ENCODE peak calls at places on chromosomes 7 and 10, in four cellular contexts. C, V, X and T are unnamed samples.

GRCh38 chr7:157694389-157694665 is 357.5 kb downstream of the DNAJB6 start:
- DNase-seq in X (no peak), V (no peak), C (no peak), T (no peak)

GRCh38 chr7:155972247-155972646 is 160.0 kb upstream of the SHH start:
- DNase-seq in C (no peak), X (peak), V (no peak), T (no peak)

GRCh38 chr10:34895977-34896376 is 80.9 kb upstream of the PARD3 start:
- DNase-seq in C (no peak), V (no peak), X (no peak), T (no peak)

GRCh38 chr7:26583094-26583493 is 281.3 kb downstream of the SKAP2 start:
- DNase-seq in C (no peak), V (no peak), X (no peak), T (no peak)

GRCh38 chr7:91784469-91784868 is 96.0 kb downstream of the MTERF1 start:
- DNase-seq in C (peak), V (peak), X (no peak), T (no peak)

GRCh38 chr10:44968887-44969400 is 9.3 kb downstream of the RASSF4 start:
- DNase-seq in V (no peak), X (no peak), C (no peak), T (no peak)

GRCh38 chr10:119651514-119652327 is 541 bp downstream of the BAG3 start:
- DNase-seq in X (no peak), V (no peak), C (no peak), T (peak)

GRCh38 chr10:108783897-108784296 is 1139.4 kb downstream of the XPNPEP1 start:
- DNase-seq in V (no peak), X (no peak), C (peak), T (no peak)

GRCh38 chr7:76261935-76262334 is 40.5 kb upstream of the HSPB1 start:
- DNase-seq in C (no peak), V (no peak), X (no peak), T (no peak)

GRCh38 chr7:128067983-128068382 is 36.7 kb upstream of the LRRC4 start:
- DNase-seq in X (no peak), C (no peak), V (no peak), T (no peak)

GRCh38 chr10:13632879-13633437 is 46.2 kb downstream of the PRPF18 start:
- DNase-seq in V (no peak), X (no peak), C (no peak), T (peak)
- H3K27ac ChIP-seq in V (no peak), X (no peak), C (no peak), T (peak)

GRCh38 chr10:100346765-100347567 is at the start of gene SCD:
- DNase-seq in C (peak), X (peak), V (peak), T (peak)
- TF ChIP-seq CTCF in C (no peak), X (no peak), V (no peak), T (no peak)

DNA sequence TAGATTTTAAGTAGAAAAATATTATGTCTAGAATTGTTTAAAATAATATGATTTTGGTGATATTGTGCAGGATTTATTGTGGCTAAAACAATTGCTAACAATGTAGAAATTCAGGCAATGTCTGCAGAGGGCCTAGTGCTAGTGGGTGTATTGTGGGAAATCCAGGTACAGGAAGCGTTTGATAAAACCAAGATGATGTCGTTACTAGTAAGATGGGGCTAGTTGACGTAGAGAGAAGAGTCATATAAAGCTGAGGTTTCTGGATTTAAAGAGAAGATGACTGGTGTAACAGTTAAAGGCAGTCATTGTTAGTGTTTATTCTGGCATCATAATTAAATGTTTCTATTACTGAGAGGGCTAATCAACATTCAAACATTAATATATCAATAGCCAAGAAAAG is 43.5 kb downstream of the ADK start:
- DNase-seq in X (no peak), V (no peak), C (no peak), T (no peak)
- H3K27ac ChIP-seq in X (peak), V (no peak), C (no peak), T (no peak)

GRCh38 chr10:77428776-77429395 is 208.7 kb downstream of the KCNMA1 start:
- DNase-seq in C (peak), X (no peak), V (no peak), T (no peak)
- TF ChIP-seq CTCF in C (peak), X (peak), V (peak), T (no peak)

GRCh38 chr10:69504576-69505250 is 53.4 kb downstream of the TSPAN15 start:
- DNase-seq in C (no peak), X (no peak), V (no peak), T (no peak)

GRCh38 chr10:69506487-69506833 is 55.2 kb downstream of the TSPAN15 start:
- DNase-seq in C (no peak), X (no peak), V (no peak), T (no peak)

GRCh38 chr10:69506834-69507643 is 55.8 kb downstream of the TSPAN15 start:
- DNase-seq in X (no peak), V (peak), C (no peak), T (no peak)

GRCh38 chr10:69503896-69504265 is 52.6 kb downstream of the TSPAN15 start:
- DNase-seq in V (no peak), X (no peak), C (no peak), T (no peak)

DNA sequence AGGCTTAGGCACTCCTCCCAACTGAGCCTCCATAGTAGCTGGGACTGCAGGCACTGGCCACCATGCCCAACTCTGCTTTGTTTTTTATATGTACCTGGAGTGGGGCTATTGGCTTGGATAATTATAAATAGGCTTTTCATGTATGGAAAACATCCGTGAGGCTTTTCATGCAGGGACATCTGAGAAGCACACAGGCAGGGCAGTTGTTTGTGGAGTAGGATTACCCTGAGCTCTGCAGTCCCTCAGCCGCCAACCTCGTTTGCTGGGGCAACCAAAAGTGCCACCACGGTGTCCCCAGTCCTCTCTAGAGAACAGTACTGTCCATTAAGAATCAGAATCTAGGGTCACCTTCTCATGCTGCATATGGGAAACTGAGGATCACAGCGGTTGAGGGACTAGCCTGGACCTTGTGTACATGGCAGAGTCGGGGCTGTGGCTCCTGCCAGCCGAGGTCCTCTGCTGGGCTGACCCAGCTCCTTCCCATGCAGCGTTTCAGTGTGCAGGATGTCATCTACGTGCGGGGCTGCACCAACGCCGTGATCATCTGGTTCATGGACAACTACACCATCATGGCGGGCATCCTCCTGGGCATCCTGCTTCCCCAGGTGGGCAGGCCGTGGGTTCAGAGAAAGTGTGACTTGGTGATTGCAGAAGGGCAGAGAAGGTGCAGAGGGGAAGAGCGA is 54.5 kb downstream of the TSPAN15 start:
- DNase-seq in V (no peak), C (no peak), X (no peak), T (no peak)
- H3K27ac ChIP-seq in V (no peak), C (no peak), X (no peak), T (no peak)

GRCh38 chr7:100585511-100586265 is at the start of gene LRCH4:
- DNase-seq in C (no peak), V (no peak), X (no peak), T (peak)
- TF ChIP-seq CTCF in C (peak), V (no peak), X (no peak), T (no peak)

GRCh38 chr7:24697416-24697815 is 59.8 kb downstream of the GSDME start:
- DNase-seq in C (no peak), V (no peak), X (no peak), T (no peak)
- H3K27ac ChIP-seq in C (no peak), V (no peak), X (no peak), T (no peak)

DNA sequence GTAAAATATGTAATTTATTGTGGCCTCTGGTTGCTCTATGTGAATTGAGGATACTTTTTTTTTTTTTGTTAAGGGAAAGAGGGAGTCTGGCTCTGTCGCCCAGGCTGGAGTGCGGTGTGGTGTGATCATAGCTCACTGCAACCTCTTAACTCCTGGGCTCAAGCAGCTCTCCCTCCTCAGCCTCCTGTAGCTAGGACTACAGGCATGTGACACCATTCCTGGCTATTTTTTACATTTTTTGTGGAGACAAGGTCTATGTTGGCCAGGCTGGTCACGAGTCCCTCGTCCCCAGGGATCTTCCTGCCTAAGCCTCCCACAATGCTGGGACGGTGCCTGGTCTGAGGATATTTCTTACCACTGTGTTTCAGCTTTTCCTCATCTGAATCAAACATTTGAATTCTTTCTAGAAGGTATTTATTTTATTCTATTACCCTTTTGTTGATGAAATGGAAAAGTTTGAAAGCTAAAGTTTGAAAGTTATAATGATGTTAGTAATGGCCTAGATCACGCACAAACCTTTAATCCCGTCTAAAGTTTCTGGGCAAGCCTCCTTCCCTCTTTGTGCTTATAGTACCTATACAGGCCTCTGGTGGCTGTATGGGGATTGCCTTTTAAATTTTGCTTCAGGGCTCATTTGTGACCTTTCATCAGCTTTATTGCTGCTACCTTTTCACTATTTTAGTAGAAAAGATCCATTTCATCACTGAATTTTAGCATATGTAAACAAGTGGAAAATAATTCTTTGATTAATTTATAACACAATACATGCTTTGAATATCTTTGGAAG is 2.0 kb downstream of the IFRD1 start:
- DNase-seq in V (peak), C (no peak), X (no peak), T (peak)
- TF ChIP-seq CTCF in V (peak), C (no peak), X (peak), T (no peak)